ENCODE peak calls at places on chromosomes 6 and 20, in six cellular contexts. S, V, H, T, P and Q are unnamed samples.
A peak's percentile ranks its signal among the peaks of the same experiment; 100 is the strongest.

GRCh38 chr20:31573555-31574295 is 31.4 kb upstream of the ID1 start:
- DNase-seq in V (no peak), S (no peak), T (peak; percentile 47), H (no peak), P (no peak), Q (no peak)

GRCh38 chr6:72784581-72784980 is 162.7 kb downstream of the KCNQ5 start:
- DNase-seq in P (peak; percentile 72), T (peak; percentile 64), V (no peak), H (no peak), S (peak; percentile 65), Q (peak; percentile 10)

GRCh38 chr20:57031867-57032355 is 234.5 kb downstream of the BMP7 start:
- DNase-seq in S (no peak), T (peak; percentile 50), P (no peak), V (no peak), H (no peak), Q (no peak)

GRCh38 chr20:50339196-50339901 is 148.7 kb downstream of the CEBPB start:
- DNase-seq in P (no peak), H (no peak), S (peak; percentile 69), T (peak; percentile 62), V (no peak), Q (no peak)

GRCh38 chr6:79861023-79861422 is 86.3 kb downstream of the ELOVL4 start:
- DNase-seq in H (no peak), V (no peak), S (no peak), T (no peak), P (no peak), Q (peak; percentile 66)

GRCh38 chr6:134074151-134074712 is 21.8 kb upstream of the SLC2A12 start:
- DNase-seq in V (peak; percentile 78), P (no peak), T (no peak), H (peak; percentile 85), S (no peak), Q (peak; percentile 94)

GRCh38 chr20:46139908-46140482 is 21.9 kb downstream of the CD40 start:
- DNase-seq in T (no peak), H (no peak), S (no peak), V (no peak), P (no peak), Q (no peak)

GRCh38 chr6:35311390-35312075 is 13.9 kb downstream of the DEF6 start:
- DNase-seq in P (no peak), S (no peak), V (no peak), T (no peak), H (no peak), Q (no peak)

GRCh38 chr20:8152183-8152582 is 20.1 kb downstream of the PLCB1 start:
- DNase-seq in H (no peak), S (peak; percentile 65), P (no peak), T (peak; percentile 32), V (no peak), Q (no peak)

GRCh38 chr6:8539446-8539845 is 104.1 kb upstream of the SLC35B3 start:
- DNase-seq in V (no peak), T (peak; percentile 2), H (no peak), P (no peak), S (no peak), Q (peak; percentile 40)

GRCh38 chr6:144285798-144286502 is 815 bp downstream of the UTRN start:
- DNase-seq in S (peak; percentile 30), P (peak; percentile 18), V (peak; percentile 69), T (peak; percentile 78), H (no peak), Q (peak; percentile 82)

GRCh38 chr6:31128093-31128676 is 7.9 kb upstream of the CDSN start:
- DNase-seq in T (peak; percentile 45), P (peak; percentile 67), V (peak; percentile 95), H (peak; percentile 57), S (peak; percentile 24), Q (peak; percentile 74)

GRCh38 chr6:142945071-142945445 is at the start of gene HIVEP2:
- DNase-seq in S (peak; percentile 87), T (peak; percentile 94), H (peak; percentile 75), P (peak; percentile 88), V (peak; percentile 81), Q (peak; percentile 92)

GRCh38 chr20:32040142-32040953 is 11.7 kb upstream of the HCK start:
- DNase-seq in P (no peak), T (no peak), S (no peak), V (no peak), H (no peak), Q (no peak)

GRCh38 chr20:2330090-2330695 is 34.4 kb downstream of the TGM3 start:
- DNase-seq in V (no peak), P (no peak), H (no peak), T (no peak), S (no peak), Q (peak; percentile 6)

GRCh38 chr6:53986721-53987526 is 124.3 kb upstream of the MLIP start:
- DNase-seq in T (peak; percentile 76), P (no peak), S (peak; percentile 17), V (no peak), H (no peak), Q (peak; percentile 63)

GRCh38 chr6:113433506-113433991 is 423.6 kb upstream of the MARCKS start:
- DNase-seq in P (peak; percentile 94), S (peak; percentile 83), V (no peak), T (peak; percentile 92), H (no peak), Q (no peak)

GRCh38 chr6:30325873-30326445 is 768 bp upstream of the TRIM39 start:
- DNase-seq in S (no peak), P (no peak), T (no peak), H (peak; percentile 58), V (peak; percentile 88), Q (peak; percentile 96)

GRCh38 chr6:142945446-142946180 is 637 bp upstream of the HIVEP2 start:
- DNase-seq in V (peak; percentile 75), H (peak; percentile 51), S (no peak), T (no peak), P (no peak), Q (peak; percentile 85)

GRCh38 chr6:108009894-108010293 is 51.9 kb upstream of the SEC63 start:
- DNase-seq in H (no peak), V (no peak), P (no peak), T (no peak), S (no peak), Q (no peak)

GRCh38 chr20:33812673-33813462 is 1.7 kb downstream of the CHMP4B start:
- DNase-seq in T (peak; percentile 52), P (no peak), H (no peak), V (no peak), S (no peak), Q (no peak)

GRCh38 chr6:32109114-32109764 is at the start of gene TNXB:
- DNase-seq in H (no peak), S (no peak), T (no peak), P (no peak), V (no peak), Q (no peak)

GRCh38 chr6:28474441-28475219 is 31.3 kb upstream of the ZSCAN23 start:
- DNase-seq in P (peak; percentile 40), S (peak; percentile 92), V (peak; percentile 54), H (peak; percentile 79), T (peak; percentile 87), Q (peak; percentile 94)

GRCh38 chr6:142242269-142242668 is 59.5 kb upstream of the ADGRG6 start:
- DNase-seq in H (no peak), V (no peak), T (no peak), P (peak; percentile 45), S (peak; percentile 64), Q (peak; percentile 13)

GRCh38 chr20:7505835-7506221 is 434.4 kb downstream of the HAO1 start:
- DNase-seq in T (peak; percentile 7), P (no peak), S (no peak), V (no peak), H (no peak), Q (no peak)

GRCh38 chr6:165055231-165055630 is 254.2 kb downstream of the C6orf118 start:
- DNase-seq in V (no peak), S (no peak), P (no peak), H (no peak), T (no peak), Q (peak; percentile 29)

DNA sequence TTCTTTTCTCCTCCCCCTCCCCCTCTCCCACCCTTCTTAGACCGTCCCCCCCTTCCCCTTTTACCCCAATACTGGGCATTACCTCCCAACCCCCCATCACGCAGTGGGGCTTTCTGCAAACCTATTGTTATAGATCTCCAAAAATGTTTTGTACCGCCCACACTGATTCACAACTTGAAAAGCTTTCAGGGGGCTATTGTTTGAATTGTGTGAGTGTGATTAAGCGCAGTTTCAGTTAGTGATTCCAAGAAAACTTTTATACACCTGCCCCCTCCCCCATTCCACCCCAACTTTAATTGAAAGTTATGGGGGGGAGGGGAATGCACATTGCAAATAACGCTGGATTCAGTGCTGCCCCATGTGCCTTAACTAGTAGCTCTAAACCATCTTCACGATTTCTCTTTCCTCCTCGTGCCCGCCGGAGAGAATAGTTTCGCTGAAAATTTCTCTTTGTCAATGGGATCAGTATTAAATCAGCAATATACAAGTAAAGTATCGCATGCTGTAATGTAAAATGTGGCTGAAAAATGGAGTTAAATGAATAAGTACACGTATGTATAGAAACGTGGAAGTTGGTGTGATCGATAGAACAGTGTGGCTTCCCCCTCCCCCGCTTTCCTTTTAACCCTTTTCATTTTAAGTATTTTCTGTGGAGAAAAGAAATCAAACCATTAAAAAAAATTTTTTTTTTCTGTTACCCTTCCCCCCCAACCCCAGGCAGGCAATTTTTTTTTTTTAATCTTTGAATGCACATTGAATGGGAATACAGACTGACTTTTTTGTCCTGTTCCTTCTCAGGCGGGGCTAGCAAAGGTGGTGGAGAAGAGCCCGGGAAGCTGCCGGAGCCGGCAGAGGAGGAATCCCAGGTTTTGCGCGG is 632 bp downstream of the LIN28B start:
- DNase-seq in P (no peak), S (no peak), V (peak; percentile 72), H (peak; percentile 83), T (peak; percentile 55), Q (peak; percentile 82)
- H2BK120ac ChIP-seq in P (peak overlapping the region; percentile 88), S (no peak overlapping the region), V (peak overlapping the region; percentile 98), H (no peak overlapping the region), T (no peak overlapping the region), Q (peak overlapping the region; percentile 97)

GRCh38 chr20:62603021-62603906 is 39.0 kb upstream of the SLCO4A1 start:
- DNase-seq in H (no peak), S (peak; percentile 47), P (peak; percentile 33), V (no peak), T (no peak), Q (no peak)
- H3K4me3 ChIP-seq in H (peak overlapping the region; percentile 29), S (no peak overlapping the region), P (no peak overlapping the region), V (no peak overlapping the region), T (no peak overlapping the region), Q (no peak overlapping the region)

GRCh38 chr20:4006640-4007039 is 8.7 kb downstream of the RNF24 start:
- DNase-seq in V (no peak), S (no peak), H (no peak), P (no peak), T (peak; percentile 21), Q (no peak)
- H2BK120ac ChIP-seq in V (no peak overlapping the region), S (no peak overlapping the region), H (no peak overlapping the region), P (no peak overlapping the region), T (no peak overlapping the region), Q (no peak overlapping the region)

DNA sequence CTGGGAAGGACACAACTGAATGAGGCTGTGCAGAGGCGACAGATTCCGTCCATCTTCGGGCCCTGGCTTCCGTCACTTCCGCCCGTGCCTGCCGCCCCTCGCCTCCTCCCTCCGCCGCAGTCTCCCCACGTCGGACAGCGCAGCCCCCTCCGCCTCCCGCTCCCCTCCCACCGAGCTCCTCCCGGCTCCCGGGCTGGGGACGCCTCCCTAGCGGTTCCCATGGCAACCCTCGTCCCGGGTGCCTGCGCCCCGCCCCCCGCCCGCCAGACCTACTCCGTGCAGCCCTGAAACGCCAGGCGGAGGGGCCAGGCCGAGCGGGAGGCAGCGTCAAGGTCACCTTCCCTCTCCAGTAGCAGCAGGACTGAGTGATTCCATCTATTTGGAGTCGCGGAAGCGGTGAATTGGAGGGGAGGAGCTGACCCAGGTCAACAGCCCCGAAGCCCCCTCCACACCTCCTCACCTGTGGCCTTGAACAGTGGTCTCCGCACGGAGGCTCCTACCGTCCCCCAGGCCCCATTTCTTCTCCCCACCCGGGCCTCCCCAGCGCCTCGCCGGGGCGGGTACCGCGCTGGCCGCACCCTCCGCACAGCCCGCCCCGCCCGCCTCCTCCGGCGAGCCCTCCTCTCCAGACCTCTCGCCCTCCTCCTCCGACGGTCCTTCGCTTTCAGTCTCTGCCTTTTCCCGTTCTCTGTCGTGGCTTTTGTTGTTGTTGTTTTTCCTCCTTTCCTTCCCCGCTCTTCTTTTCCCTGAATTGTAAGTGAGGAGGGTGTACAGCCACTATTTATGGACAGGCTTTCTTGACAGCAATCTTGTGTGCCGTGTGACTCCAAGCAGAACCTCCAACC is 951 bp downstream of the NRSN2 start:
- DNase-seq in P (peak; percentile 59), H (peak; percentile 94), S (peak; percentile 90), V (peak; percentile 94), T (peak; percentile 98), Q (peak; percentile 98)
- H3K4me3 ChIP-seq in P (peak overlapping the region; percentile 74), H (peak overlapping the region; percentile 79), S (peak overlapping the region; percentile 67), V (peak overlapping the region; percentile 68), T (peak overlapping the region; percentile 85), Q (peak overlapping the region; percentile 63)